ENCODE peak calls at places on chromosomes 6 and 20, in five cellular contexts. One of them, this sample, is unnamed.

GRCh38 chr20:52481443-52481842 is 289.9 kb upstream of the ZFP64 start:
- DNase-seq in fibroblast of pulmonary artery: peak; percentile 56
- DNase-seq in renal cortical epithelial cell: no peak
- DNase-seq in AG04450: no peak
- DNase-seq in IMR-90: peak; percentile 50
- DNase-seq in this sample: no peak

GRCh38 chr6:52925042-52925441 is 15.5 kb upstream of the GSTA3 start:
- DNase-seq in fibroblast of pulmonary artery: no peak
- DNase-seq in renal cortical epithelial cell: no peak
- DNase-seq in AG04450: no peak
- DNase-seq in IMR-90: no peak
- DNase-seq in this sample: no peak

GRCh38 chr6:18507561-18507960 is 120.4 kb downstream of the RNF144B start:
- DNase-seq in fibroblast of pulmonary artery: peak; percentile 3
- DNase-seq in renal cortical epithelial cell: no peak
- DNase-seq in AG04450: no peak
- DNase-seq in IMR-90: peak; percentile 35
- DNase-seq in this sample: no peak

GRCh38 chr6:108501559-108501958 is 59.2 kb upstream of the FOXO3 start:
- DNase-seq in fibroblast of pulmonary artery: peak; percentile 30
- DNase-seq in renal cortical epithelial cell: no peak
- DNase-seq in AG04450: no peak
- DNase-seq in IMR-90: peak; percentile 47
- DNase-seq in this sample: no peak

GRCh38 chr6:135358907-135359459 is 138.6 kb downstream of the AHI1 start:
- DNase-seq in fibroblast of pulmonary artery: peak; percentile 33
- DNase-seq in renal cortical epithelial cell: peak; percentile 16
- DNase-seq in AG04450: no peak
- DNase-seq in IMR-90: peak; percentile 67
- DNase-seq in this sample: no peak

GRCh38 chr6:11493979-11494378 is 43.6 kb upstream of the TMEM170B start:
- DNase-seq in fibroblast of pulmonary artery: no peak
- DNase-seq in renal cortical epithelial cell: peak; percentile 45
- DNase-seq in AG04450: no peak
- DNase-seq in IMR-90: no peak
- DNase-seq in this sample: no peak

GRCh38 chr6:34148864-34149810 is 3.2 kb upstream of the GRM4 start:
- DNase-seq in fibroblast of pulmonary artery: no peak
- DNase-seq in renal cortical epithelial cell: no peak
- DNase-seq in AG04450: no peak
- DNase-seq in IMR-90: no peak
- DNase-seq in this sample: no peak

GRCh38 chr6:125843593-125843992 is 52.8 kb downstream of the NCOA7 start:
- DNase-seq in fibroblast of pulmonary artery: no peak
- DNase-seq in renal cortical epithelial cell: no peak
- DNase-seq in AG04450: no peak
- DNase-seq in IMR-90: no peak
- DNase-seq in this sample: no peak

GRCh38 chr20:58195047-58195446 is 33.4 kb downstream of the ANKRD60 start:
- DNase-seq in fibroblast of pulmonary artery: no peak
- DNase-seq in renal cortical epithelial cell: no peak
- DNase-seq in AG04450: no peak
- DNase-seq in IMR-90: no peak
- DNase-seq in this sample: no peak

GRCh38 chr6:15369838-15370237 is 124.0 kb downstream of the JARID2 start:
- DNase-seq in fibroblast of pulmonary artery: no peak
- DNase-seq in renal cortical epithelial cell: no peak
- DNase-seq in AG04450: no peak
- DNase-seq in IMR-90: no peak
- DNase-seq in this sample: no peak

GRCh38 chr20:32333988-32334885 is 23.9 kb upstream of the ASXL1 start:
- DNase-seq in fibroblast of pulmonary artery: peak; percentile 84
- DNase-seq in renal cortical epithelial cell: peak; percentile 47
- DNase-seq in AG04450: no peak
- DNase-seq in IMR-90: no peak
- DNase-seq in this sample: no peak

GRCh38 chr6:136582702-136583471 is 32.7 kb upstream of the MAP7 start:
- DNase-seq in fibroblast of pulmonary artery: peak; percentile 95
- DNase-seq in renal cortical epithelial cell: peak; percentile 83
- DNase-seq in AG04450: peak; percentile 66
- DNase-seq in IMR-90: peak; percentile 94
- DNase-seq in this sample: no peak

GRCh38 chr6:44264154-44265002 is 973 bp downstream of the NFKBIE start:
- DNase-seq in fibroblast of pulmonary artery: no peak
- DNase-seq in renal cortical epithelial cell: peak; percentile 45
- DNase-seq in AG04450: no peak
- DNase-seq in IMR-90: peak; percentile 31
- DNase-seq in this sample: no peak

GRCh38 chr20:51712501-51713212 is 55.5 kb downstream of the ATP9A start:
- DNase-seq in fibroblast of pulmonary artery: peak; percentile 46
- DNase-seq in renal cortical epithelial cell: peak; percentile 23
- DNase-seq in AG04450: no peak
- DNase-seq in IMR-90: peak; percentile 39
- DNase-seq in this sample: no peak

GRCh38 chr6:158040051-158040803 is 58.6 kb downstream of the SYNJ2 start:
- DNase-seq in fibroblast of pulmonary artery: peak; percentile 98
- DNase-seq in renal cortical epithelial cell: peak; percentile 91
- DNase-seq in AG04450: peak; percentile 97
- DNase-seq in IMR-90: peak; percentile 100
- DNase-seq in this sample: no peak

GRCh38 chr6:100121854-100122609 is 128.0 kb upstream of the MCHR2 start:
- DNase-seq in fibroblast of pulmonary artery: no peak
- DNase-seq in renal cortical epithelial cell: no peak
- DNase-seq in AG04450: no peak
- DNase-seq in IMR-90: no peak
- DNase-seq in this sample: no peak

GRCh38 chr6:1321715-1322114 is 9.8 kb downstream of the FOXQ1 start:
- DNase-seq in fibroblast of pulmonary artery: peak; percentile 56
- DNase-seq in renal cortical epithelial cell: no peak
- DNase-seq in AG04450: no peak
- DNase-seq in IMR-90: peak; percentile 66
- DNase-seq in this sample: no peak

GRCh38 chr6:25627001-25627400 is 25.0 kb upstream of the SCGN start:
- DNase-seq in fibroblast of pulmonary artery: no peak
- DNase-seq in renal cortical epithelial cell: no peak
- DNase-seq in AG04450: no peak
- DNase-seq in IMR-90: no peak
- DNase-seq in this sample: no peak

GRCh38 chr6:39153766-39154397 is 38.9 kb upstream of the SAYSD1 start:
- DNase-seq in fibroblast of pulmonary artery: no peak
- DNase-seq in renal cortical epithelial cell: no peak
- DNase-seq in AG04450: no peak
- DNase-seq in IMR-90: no peak
- DNase-seq in this sample: no peak

GRCh38 chr20:35560541-35560940 is 18.7 kb downstream of the ERGIC3 start:
- DNase-seq in fibroblast of pulmonary artery: no peak
- DNase-seq in renal cortical epithelial cell: no peak
- DNase-seq in AG04450: no peak
- DNase-seq in IMR-90: no peak
- DNase-seq in this sample: no peak

GRCh38 chr6:62285612-62286469 is at the start of gene KHDRBS2:
- DNase-seq in fibroblast of pulmonary artery: peak; percentile 0
- DNase-seq in renal cortical epithelial cell: peak; percentile 17
- DNase-seq in AG04450: no peak
- DNase-seq in IMR-90: no peak
- DNase-seq in this sample: no peak

GRCh38 chr6:136614350-136614749 is 64.1 kb upstream of the MAP7 start:
- DNase-seq in fibroblast of pulmonary artery: no peak
- DNase-seq in renal cortical epithelial cell: no peak
- DNase-seq in AG04450: no peak
- DNase-seq in IMR-90: no peak
- DNase-seq in this sample: no peak

GRCh38 chr6:105087571-105088211 is 92.1 kb downstream of the POPDC3 start:
- DNase-seq in fibroblast of pulmonary artery: peak; percentile 80
- DNase-seq in renal cortical epithelial cell: peak; percentile 64
- DNase-seq in AG04450: peak; percentile 42
- DNase-seq in IMR-90: peak; percentile 69
- DNase-seq in this sample: peak; percentile 15

GRCh38 chr6:5287205-5287965 is 26.1 kb downstream of the FARS2 start:
- DNase-seq in fibroblast of pulmonary artery: peak; percentile 69
- DNase-seq in renal cortical epithelial cell: peak; percentile 89
- DNase-seq in AG04450: peak; percentile 55
- DNase-seq in IMR-90: peak; percentile 88
- DNase-seq in this sample: peak; percentile 65

GRCh38 chr20:48694466-48694865 is 133.3 kb downstream of the PREX1 start:
- DNase-seq in fibroblast of pulmonary artery: no peak
- DNase-seq in renal cortical epithelial cell: no peak
- DNase-seq in AG04450: no peak
- DNase-seq in IMR-90: no peak
- DNase-seq in this sample: no peak

GRCh38 chr6:35298625-35299140 is 1.1 kb downstream of the DEF6 start:
- DNase-seq in fibroblast of pulmonary artery: no peak
- DNase-seq in renal cortical epithelial cell: no peak
- DNase-seq in AG04450: no peak
- DNase-seq in IMR-90: no peak
- DNase-seq in this sample: no peak

GRCh38 chr6:38273325-38273724 is 366.4 kb downstream of the BTBD9 start:
- DNase-seq in fibroblast of pulmonary artery: peak; percentile 51
- DNase-seq in renal cortical epithelial cell: no peak
- DNase-seq in AG04450: no peak
- DNase-seq in IMR-90: peak; percentile 71
- DNase-seq in this sample: no peak

GRCh38 chr20:52457826-52458225 is 266.2 kb upstream of the ZFP64 start:
- DNase-seq in fibroblast of pulmonary artery: no peak
- DNase-seq in renal cortical epithelial cell: peak; percentile 25
- DNase-seq in AG04450: no peak
- DNase-seq in IMR-90: peak; percentile 52
- DNase-seq in this sample: peak; percentile 58

GRCh38 chr20:51639206-51639832 is 96.8 kb upstream of the NFATC2 start:
- DNase-seq in fibroblast of pulmonary artery: peak; percentile 81
- DNase-seq in renal cortical epithelial cell: peak; percentile 23
- DNase-seq in AG04450: no peak
- DNase-seq in IMR-90: peak; percentile 70
- DNase-seq in this sample: no peak

GRCh38 chr20:63977392-63978276 is 1.8 kb downstream of the SAMD10 start:
- DNase-seq in fibroblast of pulmonary artery: peak; percentile 63
- DNase-seq in renal cortical epithelial cell: peak; percentile 19
- DNase-seq in AG04450: peak; percentile 41
- DNase-seq in IMR-90: peak; percentile 88
- DNase-seq in this sample: no peak

GRCh38 chr20:48153523-48153922 is 368.2 kb upstream of the SULF2 start:
- DNase-seq in fibroblast of pulmonary artery: peak; percentile 14
- DNase-seq in renal cortical epithelial cell: peak; percentile 23
- DNase-seq in AG04450: no peak
- DNase-seq in IMR-90: no peak
- DNase-seq in this sample: no peak

GRCh38 chr6:136982928-136983327 is 60.8 kb downstream of the SLC35D3 start:
- DNase-seq in fibroblast of pulmonary artery: no peak
- DNase-seq in renal cortical epithelial cell: no peak
- DNase-seq in AG04450: no peak
- DNase-seq in IMR-90: no peak
- DNase-seq in this sample: no peak

GRCh38 chr6:75130784-75131183 is 75.1 kb downstream of the COL12A1 start:
- DNase-seq in fibroblast of pulmonary artery: peak; percentile 53
- DNase-seq in renal cortical epithelial cell: no peak
- DNase-seq in AG04450: no peak
- DNase-seq in IMR-90: peak; percentile 76
- DNase-seq in this sample: no peak

GRCh38 chr6:157374889-157375443 is 6.0 kb upstream of the ZDHHC14 start:
- DNase-seq in fibroblast of pulmonary artery: peak; percentile 10
- DNase-seq in renal cortical epithelial cell: peak; percentile 71
- DNase-seq in AG04450: no peak
- DNase-seq in IMR-90: no peak
- DNase-seq in this sample: no peak

GRCh38 chr6:148325316-148326068 is 17.1 kb upstream of the SASH1 start:
- DNase-seq in fibroblast of pulmonary artery: no peak
- DNase-seq in renal cortical epithelial cell: no peak
- DNase-seq in AG04450: no peak
- DNase-seq in IMR-90: peak; percentile 39
- DNase-seq in this sample: no peak

GRCh38 chr20:3980260-3981131 is 34.9 kb downstream of the RNF24 start:
- DNase-seq in fibroblast of pulmonary artery: peak; percentile 50
- DNase-seq in renal cortical epithelial cell: peak; percentile 22
- DNase-seq in AG04450: peak; percentile 4
- DNase-seq in IMR-90: peak; percentile 73
- DNase-seq in this sample: no peak

GRCh38 chr6:43903739-43904290 is 133.8 kb downstream of the VEGFA start:
- DNase-seq in fibroblast of pulmonary artery: no peak
- DNase-seq in renal cortical epithelial cell: no peak
- DNase-seq in AG04450: no peak
- DNase-seq in IMR-90: no peak
- DNase-seq in this sample: no peak

GRCh38 chr6:11851405-11851804 is 72.8 kb upstream of the ADTRP start:
- DNase-seq in fibroblast of pulmonary artery: no peak
- DNase-seq in renal cortical epithelial cell: peak; percentile 100
- DNase-seq in AG04450: no peak
- DNase-seq in IMR-90: peak; percentile 82
- DNase-seq in this sample: peak; percentile 99

GRCh38 chr20:49906101-49906604 is 9.2 kb downstream of the SPATA2 start:
- DNase-seq in fibroblast of pulmonary artery: no peak
- DNase-seq in renal cortical epithelial cell: no peak
- DNase-seq in AG04450: no peak
- DNase-seq in IMR-90: no peak
- DNase-seq in this sample: no peak

This sample was measured in epithelial cell of proximal tubule.